ENCODE peak calls at places on chromosome 5, in five cellular contexts. T, C, F, S and Z are unnamed samples.

GRCh38 chr5:54103871-54104270 is 206.5 kb downstream of the ARL15 start:
- ATAC-seq in T (no peak), C (no peak), F (no peak), S (no peak), Z (no peak)

GRCh38 chr5:35470866-35471265 is 146.8 kb upstream of the SPEF2 start:
- ATAC-seq in T (peak), C (no peak), F (no peak), S (no peak), Z (no peak)

GRCh38 chr5:120055858-120056257 is 408.2 kb upstream of the PRR16 start:
- ATAC-seq in T (peak), C (no peak), F (no peak), S (no peak), Z (no peak)

GRCh38 chr5:57111993-57112392 is 61.9 kb upstream of the GPBP1 start:
- ATAC-seq in T (peak), C (peak), F (no peak), S (peak), Z (no peak)

GRCh38 chr5:175840050-175840841 is 31.1 kb upstream of the CPLX2 start:
- ATAC-seq in T (no peak), C (no peak), F (no peak), S (no peak), Z (no peak)

GRCh38 chr5:143635146-143635752 is 176.7 kb upstream of the HMHB1 start:
- ATAC-seq in T (peak), C (no peak), F (peak), S (no peak), Z (peak)

GRCh38 chr5:170291324-170291847 is 6.2 kb downstream of the LCP2 start:
- ATAC-seq in T (no peak), C (no peak), F (no peak), S (no peak), Z (no peak)

GRCh38 chr5:98518754-98519153 is 254.7 kb upstream of the RGMB start:
- ATAC-seq in T (no peak), C (no peak), F (no peak), S (no peak), Z (no peak)

GRCh38 chr5:110063640-110064592 is 374.2 kb downstream of the MAN2A1 start:
- ATAC-seq in T (no peak), C (no peak), F (no peak), S (no peak), Z (no peak)

GRCh38 chr5:163384669-163385068 is 52.7 kb upstream of the CCNG1 start:
- ATAC-seq in T (no peak), C (no peak), F (no peak), S (no peak), Z (no peak)

GRCh38 chr5:16572289-16573015 is 44.3 kb downstream of the RETREG1 start:
- ATAC-seq in T (no peak), C (no peak), F (no peak), S (no peak), Z (no peak)

GRCh38 chr5:14298126-14298847 is 155.1 kb downstream of the TRIO start:
- ATAC-seq in T (no peak), C (no peak), F (no peak), S (no peak), Z (no peak)

GRCh38 chr5:39148983-39149534 is 70.3 kb downstream of the FYB1 start:
- ATAC-seq in T (no peak), C (peak), F (no peak), S (peak), Z (no peak)

GRCh38 chr5:3954189-3954588 is 358.6 kb downstream of the IRX1 start:
- ATAC-seq in T (no peak), C (no peak), F (peak), S (no peak), Z (no peak)

GRCh38 chr5:32055891-32056866 is 117.9 kb downstream of the GOLPH3 start:
- ATAC-seq in T (no peak), C (no peak), F (no peak), S (no peak), Z (no peak)

GRCh38 chr5:111999286-111999685 is 242.3 kb upstream of the NREP start:
- ATAC-seq in T (no peak), C (no peak), F (no peak), S (no peak), Z (no peak)

GRCh38 chr5:151173711-151174611 is 16.4 kb upstream of the ANXA6 start:
- ATAC-seq in T (no peak), C (no peak), F (no peak), S (no peak), Z (peak)

GRCh38 chr5:163459465-163459887 is 426 bp downstream of the NUDCD2 start:
- ATAC-seq in T (no peak), C (no peak), F (no peak), S (peak), Z (peak)

GRCh38 chr5:3043600-3043999 is 292.1 kb upstream of the IRX2 start:
- ATAC-seq in T (no peak), C (no peak), F (no peak), S (no peak), Z (no peak)

GRCh38 chr5:169637856-169638190 is 748 bp downstream of the DOCK2 start:
- ATAC-seq in T (no peak), C (peak), F (peak), S (peak), Z (peak)

GRCh38 chr5:135880801-135881200 is 14.8 kb downstream of the IL9 start:
- ATAC-seq in T (no peak), C (no peak), F (no peak), S (no peak), Z (no peak)
- TF ChIP-seq POLR2AphosphoS5 in T (no peak), C (no peak), F (no peak), S (no peak), Z (no peak)

GRCh38 chr5:139141410-139141809 is 56.8 kb downstream of the SIL1 start:
- ATAC-seq in T (no peak), C (peak), F (no peak), S (no peak), Z (no peak)

GRCh38 chr5:139137703-139138102 is 60.5 kb downstream of the SIL1 start:
- ATAC-seq in T (peak), C (peak), F (peak), S (peak), Z (no peak)

GRCh38 chr5:139138109-139138508 is 60.1 kb downstream of the SIL1 start:
- ATAC-seq in T (no peak), C (peak), F (peak), S (no peak), Z (no peak)

GRCh38 chr5:139140631-139141071 is 57.5 kb downstream of the SIL1 start:
- ATAC-seq in T (no peak), C (no peak), F (no peak), S (peak), Z (peak)

DNA sequence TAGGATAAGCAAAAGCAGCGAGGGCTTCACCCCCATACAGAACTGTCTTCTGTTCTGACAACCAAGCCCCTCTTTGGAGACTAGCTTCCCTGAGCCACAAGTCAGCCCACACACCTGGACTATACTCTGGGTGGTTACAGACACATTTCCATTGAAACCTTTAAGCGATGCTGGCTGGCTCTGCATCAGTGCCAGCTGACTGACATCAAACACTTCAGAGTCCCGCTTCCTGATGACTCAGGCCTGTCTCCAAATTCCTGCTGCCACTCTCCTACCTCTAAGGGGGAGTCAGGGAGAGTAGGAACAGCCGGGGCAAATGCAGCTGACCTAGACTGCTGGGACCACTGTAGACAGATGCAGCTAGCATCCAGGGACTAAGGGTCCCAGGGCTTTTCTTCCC is 59.4 kb downstream of the SIL1 start:
- ATAC-seq in T (peak), C (no peak), F (peak), S (peak), Z (no peak)
- H3K27ac ChIP-seq in T (no peak), C (no peak), F (peak), S (no peak), Z (peak)

GRCh38 chr5:43007911-43008368 is 32.2 kb downstream of the ANXA2R start:
- ATAC-seq in T (peak), C (peak), F (peak), S (peak), Z (peak)

GRCh38 chr5:43007246-43007910 is 32.7 kb downstream of the ANXA2R start:
- ATAC-seq in T (peak), C (peak), F (peak), S (peak), Z (peak)

GRCh38 chr5:43010956-43011355 is 29.2 kb downstream of the ANXA2R start:
- ATAC-seq in T (no peak), C (no peak), F (no peak), S (no peak), Z (no peak)

GRCh38 chr5:43006411-43007202 is 33.5 kb downstream of the ANXA2R start:
- ATAC-seq in T (no peak), C (no peak), F (no peak), S (no peak), Z (no peak)

GRCh38 chr5:43008369-43009158 is 31.6 kb downstream of the ANXA2R start:
- ATAC-seq in T (peak), C (peak), F (peak), S (peak), Z (peak)
- TF ChIP-seq EP300 in T (no peak), C (peak), F (peak), S (peak), Z (no peak)

DNA sequence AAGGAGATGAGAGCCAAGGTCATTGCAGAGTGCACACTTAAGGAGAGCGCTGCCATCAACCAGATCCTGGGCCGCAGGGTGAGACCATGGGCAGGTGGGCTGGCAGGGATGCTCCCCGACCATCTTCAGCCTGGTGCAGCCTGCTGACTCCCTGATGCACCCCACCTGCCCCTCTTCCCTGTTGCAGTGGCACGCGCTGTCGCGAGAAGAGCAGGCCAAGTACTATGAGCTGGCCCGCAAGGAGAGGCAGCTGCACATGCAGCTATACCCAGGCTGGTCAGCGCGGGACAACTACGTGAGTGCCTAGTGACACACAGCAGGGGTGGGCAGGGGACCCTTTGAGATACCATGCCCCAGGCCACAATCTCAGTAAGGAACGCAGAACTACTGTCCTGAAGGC is 28.3 kb downstream of the TCF7 start:
- ATAC-seq in T (no peak), C (no peak), F (no peak), S (no peak), Z (no peak)
- TF ChIP-seq POLR2AphosphoS5 in T (no peak), C (no peak), F (no peak), S (peak), Z (no peak)

GRCh38 chr5:139903805-139904565 is 108.4 kb downstream of the PSD2 start:
- ATAC-seq in T (peak), C (peak), F (no peak), S (peak), Z (peak)
- H3K27ac ChIP-seq in T (no peak), C (no peak), F (no peak), S (no peak), Z (no peak)

GRCh38 chr5:37722236-37723146 is 117.3 kb downstream of the GDNF start:
- ATAC-seq in T (no peak), C (peak), F (no peak), S (peak), Z (no peak)
- TF ChIP-seq EP300 in T (no peak), C (no peak), F (no peak), S (no peak), Z (no peak)